ENCODE peak calls at places on chromosome 14, in five cellular contexts. D, I, K, G and M are unnamed samples.

GRCh38 chr14:88933203-88933602 is 108.8 kb downstream of the TTC8 start:
- DNase-seq in D (no peak), I (no peak), K (no peak), G (no peak), M (no peak)

GRCh38 chr14:100158566-100159106 is 809 bp downstream of the DEGS2 start:
- DNase-seq in D (no peak), I (no peak), K (no peak), G (no peak), M (no peak)

GRCh38 chr14:100850841-100851585 is 25.1 kb downstream of the MEG3 start:
- DNase-seq in D (peak; percentile 76), I (peak; percentile 67), K (peak; percentile 78), G (no peak), M (no peak)

GRCh38 chr14:64501326-64502171 is 2.1 kb downstream of the ZBTB25 start:
- DNase-seq in D (no peak), I (peak; percentile 77), K (no peak), G (no peak), M (no peak)

GRCh38 chr14:22388669-22389625 is 200.1 kb downstream of the DAD1 start:
- DNase-seq in D (peak; percentile 73), I (no peak), K (no peak), G (peak; percentile 92), M (peak; percentile 41)

GRCh38 chr14:102078840-102079699 is 7.8 kb downstream of the HSP90AA1 start:
- DNase-seq in D (no peak), I (no peak), K (no peak), G (no peak), M (no peak)

GRCh38 chr14:89851031-89851430 is 103.5 kb downstream of the EFCAB11 start:
- DNase-seq in D (no peak), I (no peak), K (no peak), G (no peak), M (no peak)

GRCh38 chr14:43535231-43535838 is 971.7 kb downstream of the FSCB start:
- DNase-seq in D (no peak), I (no peak), K (no peak), G (no peak), M (no peak)

GRCh38 chr14:31966896-31967668 is 110.0 kb upstream of the ARHGAP5 start:
- DNase-seq in D (no peak), I (peak; percentile 31), K (no peak), G (no peak), M (no peak)

GRCh38 chr14:31967669-31967975 is 109.5 kb upstream of the ARHGAP5 start:
- DNase-seq in D (no peak), I (no peak), K (no peak), G (no peak), M (no peak)

GRCh38 chr14:31964979-31965734 is 111.9 kb upstream of the ARHGAP5 start:
- DNase-seq in D (no peak), I (peak; percentile 30), K (no peak), G (no peak), M (no peak)

GRCh38 chr14:31964490-31964889 is 112.6 kb upstream of the ARHGAP5 start:
- DNase-seq in D (no peak), I (no peak), K (no peak), G (no peak), M (no peak)

GRCh38 chr14:31965735-31966598 is 111.1 kb upstream of the ARHGAP5 start:
- DNase-seq in D (no peak), I (no peak), K (no peak), G (no peak), M (peak; percentile 42)
- TF ChIP-seq CTCF in D (no peak), I (no peak), K (no peak), G (no peak), M (no peak)

GRCh38 chr14:67519406-67519805 is 13.7 kb upstream of the PLEKHH1 start:
- DNase-seq in D (no peak), I (no peak), K (no peak), G (no peak), M (no peak)

GRCh38 chr14:67516679-67517078 is 16.4 kb upstream of the PLEKHH1 start:
- DNase-seq in D (no peak), I (no peak), K (no peak), G (no peak), M (no peak)

GRCh38 chr14:67514650-67515385 is 18.3 kb upstream of the PLEKHH1 start:
- DNase-seq in D (peak; percentile 24), I (peak; percentile 28), K (no peak), G (no peak), M (no peak)

GRCh38 chr14:67515386-67516079 is 17.6 kb upstream of the PLEKHH1 start:
- DNase-seq in D (peak; percentile 36), I (no peak), K (no peak), G (no peak), M (no peak)

DNA sequence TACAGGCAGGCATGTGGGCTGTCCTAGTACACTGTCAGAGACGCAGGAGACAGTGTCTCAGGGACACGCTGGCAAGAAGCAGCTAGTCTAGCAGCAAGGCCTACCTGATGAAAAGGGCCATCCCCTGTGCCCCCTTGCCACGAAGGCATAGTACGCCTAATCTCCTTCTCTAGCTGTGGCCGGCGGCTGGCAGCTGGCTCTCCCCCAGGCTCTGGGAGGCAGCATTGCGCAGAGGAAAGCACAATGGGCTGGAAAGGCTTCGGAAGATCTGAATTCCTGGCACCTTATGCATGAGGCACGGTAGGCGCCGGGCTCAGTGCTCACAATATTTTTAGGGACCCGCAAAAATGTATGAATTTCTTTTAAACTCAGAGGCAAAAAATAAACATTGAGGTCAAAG is 16.0 kb upstream of the PLEKHH1 start:
- DNase-seq in D (no peak), I (no peak), K (no peak), G (no peak), M (no peak)
- TF ChIP-seq CTCF in D (no peak), I (no peak), K (no peak), G (no peak), M (peak; percentile 50)

DNA sequence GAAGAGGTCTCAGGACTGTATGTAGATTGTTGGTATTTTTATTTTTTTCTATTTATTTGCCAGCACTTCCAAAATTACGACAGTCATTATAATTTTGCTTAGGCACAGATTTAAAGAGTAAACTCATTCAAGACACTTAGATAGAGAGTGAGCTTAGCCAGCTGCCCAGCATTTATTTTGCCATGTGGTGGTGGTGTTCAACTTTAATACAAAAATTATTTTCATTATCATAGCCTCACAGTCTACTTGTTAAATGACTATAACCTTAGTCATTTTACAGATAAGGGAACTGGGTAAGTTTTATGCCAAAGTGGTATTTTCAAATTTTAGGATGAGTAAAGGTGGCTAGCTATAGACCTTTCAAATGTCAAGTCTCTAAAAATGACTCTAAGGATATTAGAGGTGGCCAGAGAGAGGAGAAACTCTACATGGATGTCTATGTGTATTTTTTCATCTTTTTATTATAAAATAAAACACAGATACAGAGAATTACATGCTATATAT is 66.7 kb downstream of the LRRC9 start:
- DNase-seq in D (no peak), I (no peak), K (no peak), G (no peak), M (no peak)
- TF ChIP-seq CTCF in D (no peak), I (no peak), K (no peak), G (no peak), M (no peak)

GRCh38 chr14:85619866-85620265 is 89.9 kb downstream of the FLRT2 start:
- DNase-seq in D (no peak), I (no peak), K (no peak), G (no peak), M (no peak)
- TF ChIP-seq CTCF in D (no peak), I (no peak), K (no peak), G (no peak), M (no peak)

GRCh38 chr14:59455411-59455810 is 9.8 kb downstream of the GPR135 start:
- DNase-seq in D (peak; percentile 4), I (no peak), K (no peak), G (no peak), M (no peak)

GRCh38 chr14:59450716-59451115 is 14.5 kb downstream of the GPR135 start:
- DNase-seq in D (no peak), I (no peak), K (no peak), G (no peak), M (no peak)

GRCh38 chr14:59451849-59452248 is 13.3 kb downstream of the GPR135 start:
- DNase-seq in D (no peak), I (no peak), K (no peak), G (no peak), M (no peak)

GRCh38 chr14:59454131-59454530 is 11.0 kb downstream of the GPR135 start:
- DNase-seq in D (no peak), I (peak; percentile 49), K (no peak), G (peak; percentile 85), M (peak; percentile 44)
- TF ChIP-seq CTCF in D (no peak), I (no peak), K (no peak), G (no peak), M (no peak)

GRCh38 chr14:92601131-92601710 is 87.6 kb downstream of the RIN3 start:
- DNase-seq in D (no peak), I (no peak), K (no peak), G (no peak), M (no peak)

GRCh38 chr14:92605274-92605940 is 91.8 kb downstream of the RIN3 start:
- DNase-seq in D (no peak), I (no peak), K (no peak), G (no peak), M (no peak)

GRCh38 chr14:92601757-92602417 is 88.3 kb downstream of the RIN3 start:
- DNase-seq in D (no peak), I (peak; percentile 30), K (no peak), G (no peak), M (no peak)

GRCh38 chr14:92600318-92601053 is 86.9 kb downstream of the RIN3 start:
- DNase-seq in D (no peak), I (no peak), K (no peak), G (no peak), M (no peak)

GRCh38 chr14:92603309-92604257 is 90.0 kb downstream of the RIN3 start:
- DNase-seq in D (no peak), I (peak; percentile 51), K (no peak), G (peak; percentile 94), M (peak; percentile 55)
- TF ChIP-seq CTCF in D (no peak), I (peak; percentile 60), K (peak; percentile 42), G (peak; percentile 29), M (peak; percentile 64)